ENCODE peak calls at places on chromosomes 13 and 19, in ten cellular contexts. P is stomach; Q is cardiac muscle cell; W is H1; C is IMR-90; T is effector memory CD4-positive, alpha-beta T cell; S is body of pancreas; O is colonic mucosa; K is CD8-positive, alpha-beta T cell; A is heart right ventricle. F is an unnamed sample.
A peak's percentile ranks its signal among the peaks of the same experiment; 100 is the strongest.

GRCh38 chr13:114072421-114072820 is 60.0 kb downstream of the RASA3 start:
- DNase-seq in Q (no peak), A (no peak), S (no peak), K (no peak), C (no peak), T (no peak), W (no peak), P (no peak), O (no peak), F (no peak)

GRCh38 chr13:69579351-69579750 is 528.3 kb upstream of the ATXN8OS start:
- DNase-seq in P (no peak), S (no peak), C (no peak), K (no peak), Q (no peak), A (no peak), T (no peak), O (no peak), W (no peak), F (no peak)

GRCh38 chr13:23087884-23088283 is 92.9 kb upstream of the SGCG start:
- DNase-seq in C (peak; percentile 20), K (no peak), P (no peak), W (no peak), S (no peak), Q (peak; percentile 33), T (no peak), O (peak; percentile 31), A (no peak), F (no peak)

GRCh38 chr13:43783820-43784219 is 3.0 kb downstream of the ENOX1 start:
- DNase-seq in T (no peak), C (peak; percentile 8), O (no peak), P (no peak), Q (peak; percentile 67), A (peak; percentile 12), K (no peak), W (no peak), S (no peak), F (no peak)

GRCh38 chr13:62387642-62388041 is 972.0 kb upstream of the PCDH20 start:
- DNase-seq in C (peak; percentile 36), P (no peak), W (no peak), S (no peak), Q (peak; percentile 2), K (no peak), T (no peak), O (no peak), A (no peak), F (no peak)

GRCh38 chr19:32405431-32406160 is at the start of gene DPY19L3:
- DNase-seq in C (peak; percentile 91), O (peak; percentile 96), P (peak; percentile 97), T (peak; percentile 74), K (peak; percentile 83), A (peak; percentile 94), W (peak; percentile 84), S (peak; percentile 96), Q (peak; percentile 96), F (peak; percentile 81)

GRCh38 chr13:33057019-33057785 is 41.0 kb downstream of the KL start:
- DNase-seq in A (peak; percentile 20), S (no peak), T (no peak), K (no peak), P (no peak), C (peak; percentile 6), O (no peak), Q (peak; percentile 29), W (no peak), F (no peak)

GRCh38 chr13:91017669-91018053 is 329.8 kb upstream of the MIR17HG start:
- DNase-seq in S (peak; percentile 21), W (peak; percentile 2), O (no peak), C (no peak), Q (peak; percentile 9), K (no peak), T (no peak), A (no peak), P (no peak), F (no peak)

GRCh38 chr19:38784224-38784623 is 4.8 kb upstream of the LGALS7B start:
- DNase-seq in A (no peak), C (peak; percentile 46), O (peak; percentile 61), Q (peak; percentile 57), S (peak; percentile 29), W (no peak), T (no peak), P (no peak), K (no peak), F (no peak)

GRCh38 chr19:40433391-40434216 is 7.8 kb upstream of the SERTAD1 start:
- DNase-seq in T (peak; percentile 35), Q (peak; percentile 97), P (peak; percentile 91), O (peak; percentile 93), S (peak; percentile 91), A (peak; percentile 91), K (peak; percentile 47), W (no peak), C (peak; percentile 88), F (peak; percentile 70)

GRCh38 chr19:56839665-56840451 is 668 bp downstream of the PEG3 start:
- DNase-seq in A (peak; percentile 95), O (peak; percentile 68), Q (peak; percentile 96), W (no peak), P (peak; percentile 61), T (no peak), C (no peak), S (peak; percentile 93), K (no peak), F (no peak)

DNA sequence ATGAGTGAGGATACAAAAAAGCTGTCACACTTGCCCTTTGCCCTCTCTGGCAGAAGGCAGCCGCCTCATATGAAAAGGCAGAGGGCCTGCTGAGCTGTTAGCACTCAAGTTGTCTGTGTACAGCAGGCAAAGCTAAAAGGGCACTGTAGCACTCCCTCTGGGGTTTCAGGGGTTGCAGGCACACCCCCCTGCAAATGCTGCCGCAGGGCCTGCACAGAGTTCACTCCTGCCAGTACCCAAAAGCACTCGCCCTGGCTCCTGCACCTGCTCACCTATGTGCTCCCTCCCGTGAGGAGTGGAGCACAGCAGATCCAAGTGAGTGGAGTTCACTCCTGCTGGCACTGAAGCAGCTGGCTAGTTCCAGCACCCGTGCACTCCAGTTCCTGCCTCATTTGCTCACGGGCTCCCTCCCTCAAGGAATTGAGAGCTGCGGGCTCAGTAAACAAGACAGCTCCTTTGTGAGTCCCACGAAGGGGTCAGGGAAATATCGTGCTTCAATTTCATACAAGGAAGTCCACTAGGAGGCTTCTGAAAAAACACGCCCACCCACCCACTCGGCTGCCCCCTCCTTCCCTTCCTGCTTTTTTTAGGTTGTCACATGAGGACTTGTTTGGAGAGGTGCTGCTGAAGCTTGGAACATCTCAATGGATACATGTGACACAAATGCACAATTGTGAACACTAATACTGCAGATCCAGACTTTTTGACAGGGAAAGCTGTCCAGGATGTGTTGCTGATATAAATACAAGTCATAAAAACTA is 9.9 kb upstream of the RCBTB2 start:
- DNase-seq in T (no peak), W (no peak), P (peak; percentile 58), C (peak; percentile 16), Q (peak; percentile 56), A (peak; percentile 70), K (no peak), S (peak; percentile 51), O (peak; percentile 45), F (no peak)
- H3K4me3 ChIP-seq in T (no peak overlapping the region), W (no peak overlapping the region), P (no peak overlapping the region), C (no peak overlapping the region), Q (no peak overlapping the region), A (peak overlapping the region; percentile 20), K (no peak overlapping the region), S (no peak overlapping the region), O (no peak overlapping the region), F (no peak overlapping the region)

DNA sequence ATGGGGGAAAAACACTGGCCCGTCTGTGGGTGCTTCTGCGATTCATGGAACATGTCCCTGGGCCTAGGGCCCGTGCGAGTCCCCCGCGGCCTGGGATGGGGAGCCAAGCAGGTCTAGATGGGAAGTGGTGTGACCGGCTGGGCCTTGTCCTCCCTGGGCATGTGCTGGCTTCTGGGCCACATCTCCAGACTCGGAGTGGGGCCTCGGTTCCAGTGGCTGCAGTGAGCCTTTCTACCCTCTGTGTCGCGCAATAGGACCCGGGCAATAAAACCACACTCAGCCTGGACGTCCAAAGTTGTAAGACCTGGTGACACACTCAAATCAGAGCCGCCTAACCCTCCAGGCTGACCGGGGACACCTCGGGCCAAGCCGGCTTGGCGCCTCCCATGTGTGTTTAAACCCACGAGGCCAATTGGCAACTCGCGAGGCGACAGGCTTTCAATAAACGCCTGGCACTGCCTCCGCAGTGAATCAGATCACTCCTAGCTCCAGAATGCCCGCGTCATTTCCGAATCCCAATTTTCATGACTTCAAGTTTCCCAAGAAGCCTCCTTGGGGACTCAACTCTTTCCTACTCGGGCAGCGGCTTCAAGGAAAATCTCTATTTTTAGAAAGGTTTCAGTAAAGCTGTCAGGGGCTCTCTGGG is 57.3 kb downstream of the KLF2 start:
- DNase-seq in W (no peak), O (no peak), T (no peak), A (peak; percentile 93), S (peak; percentile 62), C (no peak), P (no peak), Q (peak; percentile 86), K (no peak), F (no peak)
- H3K4me1 ChIP-seq in W (no peaks in the 10 kb centered on the region), O (no peaks in the 10 kb centered on the region), T (peaks cover 51% of the 10 kb centered on the region), A (peaks cover 42% of the 10 kb centered on the region), S (no peaks in the 10 kb centered on the region), C (peaks cover 2% of the 10 kb centered on the region), P (peaks cover 16% of the 10 kb centered on the region), Q (peaks cover 31% of the 10 kb centered on the region), K (peaks cover 69% of the 10 kb centered on the region), F (peaks cover 48% of the 10 kb centered on the region)

DNA sequence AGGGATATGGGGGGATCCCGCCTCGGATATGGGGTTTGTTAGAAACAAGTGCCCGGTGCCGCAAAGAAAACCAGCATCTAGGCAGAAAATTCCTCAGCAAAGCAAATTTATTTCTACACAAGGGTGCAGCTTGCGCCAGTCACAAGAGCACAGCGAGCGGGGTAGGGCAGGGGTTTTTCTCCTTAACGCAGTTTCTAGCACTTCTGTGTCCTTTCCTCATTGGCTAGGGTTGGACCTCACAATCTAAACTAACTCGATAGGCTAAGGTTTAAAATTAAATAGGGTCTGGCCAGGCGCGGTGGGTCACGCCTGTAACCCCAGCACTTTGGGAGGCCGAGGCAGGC is 606 bp downstream of the ZNF440 start:
- DNase-seq in Q (peak; percentile 53), W (no peak), O (peak; percentile 37), T (no peak), K (no peak), S (no peak), P (no peak), A (no peak), C (peak; percentile 29), F (no peak)
- H3K27ac ChIP-seq in Q (peak overlapping the region; percentile 97), W (no peak overlapping the region), O (peak overlapping the region; percentile 97), T (peak overlapping the region; percentile 54), K (peak overlapping the region; percentile 45), S (peak overlapping the region; percentile 92), P (peak overlapping the region; percentile 92), A (peak overlapping the region; percentile 96), C (peak overlapping the region; percentile 89), F (peak overlapping the region; percentile 66)

DNA sequence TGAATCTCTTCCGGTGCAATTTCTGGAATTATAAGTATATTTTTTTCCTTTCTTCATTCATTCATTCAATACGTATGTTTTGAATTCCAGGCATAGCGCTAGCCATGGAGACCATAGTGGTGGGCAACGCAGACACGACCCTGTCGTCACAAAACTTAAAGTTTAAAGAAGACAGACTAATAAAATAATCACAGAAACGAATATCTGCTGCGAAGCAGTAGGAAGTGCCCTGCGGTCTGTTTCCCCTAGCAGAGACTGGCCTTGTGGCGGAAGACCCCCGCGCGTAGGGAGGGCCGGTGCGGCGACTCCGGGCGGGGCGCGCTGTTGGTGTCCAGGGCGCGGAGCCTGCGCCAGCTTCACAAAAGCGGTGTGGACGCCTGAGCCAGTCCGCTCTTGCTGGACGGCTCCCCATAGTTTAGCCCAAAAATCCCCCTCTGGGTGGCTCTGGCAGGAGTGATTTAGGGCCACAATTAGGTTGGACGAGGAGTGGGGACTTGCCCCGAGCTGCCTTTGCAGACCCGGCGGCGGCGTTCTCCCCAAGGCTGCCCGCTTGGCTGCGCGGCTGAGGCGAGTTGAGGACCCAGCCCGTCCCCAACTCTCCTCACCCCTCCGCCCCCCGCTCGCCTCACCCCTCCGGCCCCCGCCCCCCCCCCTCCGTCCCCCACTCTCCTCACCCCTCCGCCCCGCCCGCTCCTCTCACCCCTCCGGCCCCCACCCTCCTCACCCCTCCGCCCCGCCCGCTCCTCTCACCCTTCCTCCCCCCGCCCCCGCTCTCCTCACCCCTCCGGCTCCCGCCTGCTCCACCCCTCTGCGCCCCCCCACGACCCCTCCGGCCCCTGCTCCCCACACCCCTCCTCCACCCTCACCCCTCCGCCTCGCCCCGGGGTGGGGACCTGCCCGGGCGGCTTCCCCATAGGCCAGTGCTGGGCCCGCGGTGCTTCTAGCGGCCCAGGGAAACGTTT is 14.2 kb upstream of the LATS2 start:
- DNase-seq in W (no peak), T (no peak), C (no peak), P (peak; percentile 34), K (no peak), Q (peak; percentile 49), O (no peak), S (peak; percentile 38), A (peak; percentile 41), F (peak; percentile 4)
- H3K4me3 ChIP-seq in W (peak overlapping the region; percentile 68), T (peak overlapping the region; percentile 57), C (no peak overlapping the region), P (peak overlapping the region; percentile 57), K (peak overlapping the region; percentile 85), Q (peak overlapping the region; percentile 22), O (peak overlapping the region; percentile 40), S (no peak overlapping the region), A (peak overlapping the region; percentile 60), F (peak overlapping the region; percentile 59)

F was measured in naive thymus-derived CD4-positive, alpha-beta T cell.